ENCODE peak calls at places on chromosomes 5 and 9, in nine cellular contexts. L is GM12865, B is lung, O is dorsolateral prefrontal cortex, I is epithelial cell of esophagus, K is cardiac muscle cell, D is heart left ventricle, U is OCI-LY7, Z is osteoblast. X is an unnamed sample.

GRCh38 chr9:110123364-110124095 is 84.4 kb downstream of the C9orf152 start:
- DNase-seq in L (no peak), B (no peak), O (no peak), I (no peak), K (no peak), D (no peak), U (no peak), Z (no peak), X (no peak)

GRCh38 chr5:40033411-40033810 is 608.6 kb upstream of the DAB2 start:
- DNase-seq in L (peak), B (no peak), O (no peak), I (no peak), K (no peak), D (no peak), U (peak), Z (no peak), X (no peak)

GRCh38 chr5:75051217-75051751 is 1.1 kb downstream of the GCNT4 start:
- DNase-seq in L (peak), B (no peak), O (no peak), I (no peak), K (no peak), D (no peak), U (no peak), Z (no peak), X (no peak)

GRCh38 chr5:130032807-130033206 is 128.5 kb downstream of the CHSY3 start:
- DNase-seq in L (no peak), B (no peak), O (peak), I (no peak), K (no peak), D (peak), U (no peak), Z (no peak), X (no peak)

GRCh38 chr5:54644226-54644625 is 126.7 kb downstream of the SNX18 start:
- DNase-seq in L (no peak), B (no peak), O (no peak), I (peak), K (peak), D (no peak), U (no peak), Z (no peak), X (no peak)

GRCh38 chr9:113963914-113964739 is 88.0 kb downstream of the ZNF618 start:
- DNase-seq in L (no peak), B (no peak), O (no peak), I (no peak), K (no peak), D (no peak), U (no peak), Z (no peak), X (no peak)

GRCh38 chr9:92770005-92770995 is 5.7 kb upstream of the BICD2 start:
- DNase-seq in L (peak), B (no peak), O (no peak), I (peak), K (peak), D (no peak), U (peak), Z (no peak), X (no peak)

GRCh38 chr5:15585826-15586591 is 86.0 kb downstream of the FBXL7 start:
- DNase-seq in L (no peak), B (no peak), O (no peak), I (no peak), K (no peak), D (no peak), U (no peak), Z (peak), X (no peak)

GRCh38 chr5:170145462-170145861 is 39.8 kb downstream of the FOXI1 start:
- DNase-seq in L (peak), B (no peak), O (no peak), I (no peak), K (peak), D (no peak), U (peak), Z (no peak), X (no peak)

GRCh38 chr5:179825655-179826182 is 5.0 kb downstream of the SQSTM1 start:
- DNase-seq in L (no peak), B (no peak), O (no peak), I (no peak), K (no peak), D (no peak), U (no peak), Z (peak), X (no peak)

GRCh38 chr5:88140396-88140862 is 128.2 kb downstream of the TMEM161B start:
- DNase-seq in L (no peak), B (no peak), O (peak), I (no peak), K (no peak), D (no peak), U (no peak), Z (no peak), X (no peak)

GRCh38 chr5:88141695-88141979 is 127.0 kb downstream of the TMEM161B start:
- DNase-seq in L (no peak), B (no peak), O (no peak), I (no peak), K (no peak), D (no peak), U (no peak), Z (no peak), X (no peak)

GRCh38 chr5:57478826-57479225 is 3.8 kb downstream of the ACTBL2 start:
- DNase-seq in L (no peak), B (no peak), O (no peak), I (no peak), K (no peak), D (no peak), U (no peak), Z (no peak), X (no peak)

GRCh38 chr5:172003750-172004149 is 2.7 kb downstream of the FBXW11 start:
- DNase-seq in L (no peak), B (no peak), O (no peak), I (no peak), K (peak), D (no peak), U (no peak), Z (no peak), X (no peak)

GRCh38 chr5:140802781-140803271 is 2.0 kb downstream of the PCDHA3 start:
- DNase-seq in L (no peak), B (no peak), O (no peak), I (no peak), K (no peak), D (peak), U (no peak), Z (no peak), X (no peak)

GRCh38 chr5:140801494-140801841 is 611 bp downstream of the PCDHA3 start:
- DNase-seq in L (no peak), B (no peak), O (no peak), I (no peak), K (no peak), D (no peak), U (no peak), Z (no peak), X (no peak)

GRCh38 chr5:140808889-140809291 is 2.0 kb downstream of the PCDHA4 start:
- DNase-seq in L (no peak), B (no peak), O (no peak), I (no peak), K (no peak), D (peak), U (no peak), Z (no peak), X (no peak)

DNA sequence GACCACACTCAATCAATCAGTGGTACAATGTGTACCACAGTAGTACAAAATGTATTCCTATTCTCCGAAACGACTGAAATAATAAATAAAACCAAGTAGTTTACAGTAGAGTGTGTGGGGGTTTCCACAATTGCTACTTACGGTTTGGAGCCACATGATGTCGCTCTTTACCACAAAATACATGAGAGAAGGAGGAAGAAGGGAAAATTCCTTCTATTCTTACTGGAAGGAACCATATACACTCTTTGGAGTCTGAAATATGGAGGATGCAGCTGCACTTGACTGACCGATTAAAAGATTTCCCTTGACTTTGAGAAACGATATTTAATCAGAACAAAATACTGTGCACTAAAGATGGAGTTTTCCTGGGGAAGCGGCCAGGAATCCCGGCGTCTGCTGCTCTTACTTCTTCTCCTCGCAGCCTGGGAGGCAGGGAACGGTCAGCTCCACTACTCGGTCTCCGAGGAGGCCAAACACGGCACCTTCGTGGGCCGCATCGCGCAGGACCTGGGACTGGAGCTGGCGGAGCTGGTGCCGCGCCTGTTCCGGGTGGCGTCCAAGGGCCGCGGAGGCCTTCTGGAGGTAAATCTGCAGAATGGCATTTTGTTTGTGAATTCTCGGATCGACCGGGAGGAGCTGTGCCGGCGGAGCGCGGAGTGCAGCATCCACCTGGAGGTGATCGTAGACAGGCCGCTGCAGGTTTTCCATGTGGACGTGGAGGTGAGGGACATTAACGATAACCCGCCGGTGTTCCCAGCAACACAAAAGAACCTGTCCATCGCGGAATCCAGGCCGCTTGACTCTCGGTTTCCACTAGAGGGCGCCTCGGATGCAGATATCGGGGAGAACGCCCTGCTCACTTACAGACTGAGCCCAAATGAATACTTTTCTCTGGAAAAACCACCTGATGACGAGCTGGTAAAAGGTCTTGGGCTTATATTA is at the start of gene PCDHA4:
- DNase-seq in L (no peak), B (peak), O (peak), I (no peak), K (peak), D (no peak), U (no peak), Z (no peak), X (no peak)
- TF ChIP-seq CTCF in L (no peak), B (no peak), O (peak), I (peak), K (peak), D (no peak), U (peak), Z (peak), X (peak)

DNA sequence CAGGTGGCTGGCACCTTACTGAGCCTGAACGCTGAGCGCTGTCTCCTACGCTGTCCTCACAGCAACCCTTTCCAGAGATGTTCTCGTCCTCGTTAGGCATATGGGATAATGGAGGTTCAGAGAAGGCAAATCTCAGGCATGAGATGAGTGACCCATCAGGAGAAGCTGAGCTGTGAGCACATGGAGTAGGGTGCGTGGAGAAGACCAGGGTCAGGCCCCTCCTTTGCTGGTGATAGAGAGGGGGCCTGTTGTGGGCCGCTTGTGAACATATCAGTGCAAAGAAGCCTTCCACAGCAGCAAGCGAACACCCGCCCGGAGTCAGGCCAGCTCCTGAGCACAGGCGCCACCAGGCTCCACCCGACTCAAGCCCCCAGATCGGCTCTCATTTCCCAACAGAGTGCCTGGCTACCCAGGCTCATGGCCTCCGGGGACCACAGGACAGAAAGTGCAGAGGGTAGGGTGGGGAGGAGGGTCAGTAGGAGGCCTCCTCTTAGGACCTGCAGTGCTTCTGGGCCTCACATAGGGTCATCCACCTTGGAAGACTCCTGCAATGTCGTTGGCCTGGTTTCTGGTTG is 15.0 kb upstream of the TIFAB start:
- DNase-seq in L (no peak), B (no peak), O (peak), I (no peak), K (no peak), D (peak), U (no peak), Z (no peak), X (no peak)
- H3K4me3 ChIP-seq in L (no peak), B (no peak), O (no peak), I (no peak), K (no peak), D (no peak), U (no peak), Z (no peak), X (no peak)

DNA sequence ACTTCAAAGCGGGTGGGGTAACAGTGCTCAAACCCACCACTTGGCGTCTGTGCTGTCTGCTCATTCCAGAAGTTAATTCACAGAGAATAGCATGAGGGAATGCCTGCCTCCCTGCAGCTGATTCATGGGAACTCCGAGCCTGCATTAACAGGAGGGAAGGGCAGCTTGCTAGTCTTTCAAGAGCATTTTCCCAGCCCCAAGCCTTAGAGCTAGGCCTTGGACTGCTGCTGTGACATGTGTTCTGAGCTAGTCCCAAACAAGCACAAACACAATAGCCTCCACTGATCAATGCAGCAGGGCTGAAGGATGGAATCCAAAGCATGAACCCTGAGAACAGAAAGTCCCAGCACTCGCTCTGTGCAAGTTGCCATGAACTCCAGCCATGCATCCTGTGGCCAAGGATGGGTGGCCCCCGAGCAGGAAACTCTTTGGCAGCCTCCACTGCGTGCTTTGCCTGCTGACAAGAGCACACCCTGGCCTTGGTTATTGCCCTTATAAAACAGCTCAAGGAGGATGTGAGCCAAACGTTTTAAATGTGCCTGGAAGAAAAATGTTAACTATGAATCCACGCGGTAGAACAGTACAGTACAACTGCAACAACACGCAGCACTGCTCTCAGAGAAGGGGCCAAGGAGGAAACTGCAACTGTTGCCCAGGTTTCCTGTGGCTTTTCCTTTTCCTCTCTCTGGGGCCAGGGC is 653.1 kb upstream of the KLF4 start:
- DNase-seq in L (peak), B (peak), O (peak), I (peak), K (peak), D (peak), U (no peak), Z (peak), X (peak)
- TF ChIP-seq CTCF in L (no peak), B (no peak), O (no peak), I (no peak), K (no peak), D (no peak), U (no peak), Z (no peak), X (peak)

DNA sequence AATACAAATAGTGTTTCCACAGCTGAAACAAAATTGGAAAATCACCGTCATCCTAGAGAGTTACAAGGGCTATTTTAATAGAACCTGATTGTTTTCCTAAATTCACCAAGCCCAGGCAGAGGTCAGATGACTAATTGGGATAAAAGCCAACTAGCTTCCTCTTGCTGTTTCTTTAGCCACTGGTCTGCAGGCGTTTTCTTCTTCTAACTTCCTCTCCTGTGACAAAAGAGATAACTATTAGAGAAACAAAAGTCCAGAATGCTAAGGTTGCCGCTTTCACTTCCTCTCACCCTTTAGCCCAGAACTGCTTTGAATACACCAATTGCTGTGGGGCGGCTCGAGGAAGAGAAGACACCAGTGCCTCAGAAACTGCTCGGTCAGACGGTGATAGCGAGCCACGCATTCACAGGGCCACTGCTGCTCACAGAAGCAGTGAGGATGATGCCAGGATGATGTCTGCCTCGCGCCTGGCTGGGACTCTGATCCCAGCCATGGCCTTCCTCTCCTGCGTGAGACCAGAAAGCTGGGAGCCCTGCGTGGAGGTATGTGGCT is at the start of gene TLR4:
- DNase-seq in L (peak), B (peak), O (peak), I (peak), K (peak), D (peak), U (peak), Z (peak), X (no peak)
- H3K4me3 ChIP-seq in L (no peak), B (peak), O (peak), I (no peak), K (no peak), D (peak), U (peak), Z (peak), X (peak)

GRCh38 chr5:143614831-143615230 is 197.1 kb upstream of the HMHB1 start:
- DNase-seq in L (no peak), B (no peak), O (no peak), I (no peak), K (no peak), D (no peak), U (no peak), Z (no peak), X (no peak)
- TF ChIP-seq CTCF in L (no peak), B (no peak), O (no peak), I (no peak), K (no peak), D (no peak), U (no peak), Z (no peak), X (no peak)

GRCh38 chr5:98794414-98795080 is 21.1 kb downstream of the RGMB start:
- DNase-seq in L (no peak), B (no peak), O (no peak), I (no peak), K (no peak), D (no peak), U (no peak), Z (no peak), X (no peak)
- H3K4me3 ChIP-seq in L (no peak), B (no peak), O (no peak), I (no peak), K (no peak), D (no peak), U (no peak), Z (no peak), X (no peak)